ENCODE peak calls at places on chromosomes 5 and 9, in nine cellular contexts. C, K, N, A, L, X, V, E and Z are unnamed samples.

GRCh38 chr9:135567311-135567710 is 5.8 kb downstream of the PAEP start:
- DNase-seq in A (no peak), L (no peak), C (no peak), K (no peak), N (no peak), V (no peak), X (no peak), E (no peak), Z (no peak)

GRCh38 chr9:125748511-125749099 is 1.4 kb downstream of the PBX3 start:
- DNase-seq in C (no peak), A (peak), E (no peak), N (no peak), K (no peak), V (no peak), X (no peak), L (no peak), Z (peak)

GRCh38 chr9:20693068-20693467 is 9.0 kb downstream of the FOCAD start:
- DNase-seq in N (no peak), L (no peak), X (no peak), C (no peak), E (no peak), A (peak), K (no peak), V (no peak), Z (no peak)

GRCh38 chr9:30039712-30040111 is 2344.7 kb upstream of the ACO1 start:
- DNase-seq in C (no peak), E (no peak), K (no peak), X (no peak), N (no peak), L (no peak), V (no peak), A (no peak), Z (no peak)

GRCh38 chr9:16303506-16303905 is 567.0 kb downstream of the BNC2 start:
- DNase-seq in A (no peak), L (no peak), X (no peak), C (no peak), E (no peak), N (no peak), K (no peak), V (no peak), Z (no peak)

GRCh38 chr5:132321109-132321721 is 27.0 kb downstream of the SLC22A4 start:
- DNase-seq in A (no peak), X (no peak), E (no peak), V (no peak), K (no peak), L (no peak), C (no peak), N (no peak), Z (peak)

GRCh38 chr9:12739014-12739413 is 35.8 kb upstream of the LURAP1L start:
- DNase-seq in E (no peak), K (no peak), A (no peak), V (no peak), X (no peak), L (no peak), C (peak), N (no peak), Z (no peak)

GRCh38 chr9:126839301-126839700 is 21.1 kb upstream of the ZBTB34 start:
- DNase-seq in X (no peak), V (no peak), K (no peak), E (no peak), C (no peak), L (no peak), N (no peak), A (no peak), Z (no peak)

GRCh38 chr9:73838871-73839270 is 658.3 kb upstream of the RORB start:
- DNase-seq in X (no peak), C (no peak), V (no peak), N (no peak), A (no peak), E (no peak), L (no peak), K (no peak), Z (no peak)

GRCh38 chr9:116543731-116544400 is 143.2 kb upstream of the TRIM32 start:
- DNase-seq in V (no peak), E (no peak), A (no peak), L (no peak), C (no peak), X (no peak), K (no peak), N (no peak), Z (no peak)